ENCODE peak calls at places on chromosomes 6 and 20, in six cellular contexts. V is SK-N-SH, T is HepG2, Q is K562, L is GM12878, R is H1. B is an unnamed sample.

GRCh38 chr6:167569879-167570278 is 245.0 kb downstream of the TTLL2 start:
- DNase-seq in L (no peak), Q (no peak), T (no peak), R (no peak), V (no peak), B (no peak)

GRCh38 chr6:139871165-139871710 is 496.8 kb upstream of the CITED2 start:
- DNase-seq in L (no peak), V (no peak), T (no peak), R (no peak), Q (no peak), B (no peak)

GRCh38 chr20:10462516-10462915 is 27.4 kb downstream of the SLX4IP start:
- DNase-seq in R (no peak), V (no peak), T (no peak), L (no peak), Q (no peak), B (no peak)

GRCh38 chr20:49482621-49483017 is at the start of gene KCNB1:
- DNase-seq in T (peak), Q (peak), L (no peak), V (peak), R (peak), B (peak)

GRCh38 chr20:48689388-48689787 is 138.4 kb downstream of the PREX1 start:
- DNase-seq in Q (no peak), R (no peak), T (no peak), V (no peak), L (no peak), B (no peak)

GRCh38 chr20:48489656-48490055 is 338.1 kb downstream of the PREX1 start:
- DNase-seq in Q (no peak), T (no peak), R (no peak), L (no peak), V (peak), B (no peak)

GRCh38 chr6:1392813-1393640 is 3.7 kb downstream of the FOXF2 start:
- DNase-seq in V (no peak), R (no peak), Q (no peak), L (no peak), T (no peak), B (no peak)

GRCh38 chr20:35368616-35369423 is 43.0 kb downstream of the UQCC1 start:
- DNase-seq in R (no peak), V (no peak), L (no peak), T (no peak), Q (no peak), B (no peak)

GRCh38 chr20:61941721-61942405 is 123.8 kb downstream of the TAF4 start:
- DNase-seq in R (no peak), V (no peak), L (no peak), T (no peak), Q (no peak), B (no peak)

GRCh38 chr6:167146173-167146572 is 11.6 kb downstream of the GPR31 start:
- DNase-seq in R (no peak), L (no peak), V (no peak), T (no peak), Q (no peak), B (no peak)

GRCh38 chr20:21613512-21613911 is 92.0 kb upstream of the PAX1 start:
- DNase-seq in V (no peak), Q (no peak), T (peak), R (no peak), L (no peak), B (no peak)

GRCh38 chr6:156852147-156852857 is 75.1 kb downstream of the ARID1B start:
- DNase-seq in T (no peak), Q (no peak), R (no peak), V (no peak), L (no peak), B (no peak)

GRCh38 chr6:161434921-161435411 is 161.1 kb upstream of the AGPAT4 start:
- DNase-seq in V (no peak), Q (no peak), R (no peak), T (no peak), L (no peak), B (no peak)

GRCh38 chr6:161353208-161353613 is 79.3 kb upstream of the AGPAT4 start:
- DNase-seq in L (no peak), V (peak), Q (peak), R (peak), T (peak), B (no peak)

GRCh38 chr20:32592022-32592421 is 6.9 kb upstream of the NOL4L start:
- DNase-seq in V (no peak), L (no peak), Q (no peak), R (no peak), T (no peak), B (no peak)

GRCh38 chr6:112415366-112415765 is 68.2 kb downstream of the RFPL4B start:
- DNase-seq in V (no peak), Q (no peak), R (no peak), L (no peak), T (no peak), B (no peak)

GRCh38 chr20:62350098-62350628 is 16.9 kb downstream of the LAMA5 start:
- DNase-seq in L (no peak), Q (no peak), V (no peak), R (no peak), T (no peak), B (no peak)

GRCh38 chr20:20435453-20435852 is 67.5 kb downstream of the INSM1 start:
- DNase-seq in T (no peak), V (no peak), L (no peak), R (no peak), Q (no peak), B (no peak)
- TF ChIP-seq TAF1 in T (no peak), V (no peak), L (no peak), R (no peak), Q (no peak), B (no peak)

DNA sequence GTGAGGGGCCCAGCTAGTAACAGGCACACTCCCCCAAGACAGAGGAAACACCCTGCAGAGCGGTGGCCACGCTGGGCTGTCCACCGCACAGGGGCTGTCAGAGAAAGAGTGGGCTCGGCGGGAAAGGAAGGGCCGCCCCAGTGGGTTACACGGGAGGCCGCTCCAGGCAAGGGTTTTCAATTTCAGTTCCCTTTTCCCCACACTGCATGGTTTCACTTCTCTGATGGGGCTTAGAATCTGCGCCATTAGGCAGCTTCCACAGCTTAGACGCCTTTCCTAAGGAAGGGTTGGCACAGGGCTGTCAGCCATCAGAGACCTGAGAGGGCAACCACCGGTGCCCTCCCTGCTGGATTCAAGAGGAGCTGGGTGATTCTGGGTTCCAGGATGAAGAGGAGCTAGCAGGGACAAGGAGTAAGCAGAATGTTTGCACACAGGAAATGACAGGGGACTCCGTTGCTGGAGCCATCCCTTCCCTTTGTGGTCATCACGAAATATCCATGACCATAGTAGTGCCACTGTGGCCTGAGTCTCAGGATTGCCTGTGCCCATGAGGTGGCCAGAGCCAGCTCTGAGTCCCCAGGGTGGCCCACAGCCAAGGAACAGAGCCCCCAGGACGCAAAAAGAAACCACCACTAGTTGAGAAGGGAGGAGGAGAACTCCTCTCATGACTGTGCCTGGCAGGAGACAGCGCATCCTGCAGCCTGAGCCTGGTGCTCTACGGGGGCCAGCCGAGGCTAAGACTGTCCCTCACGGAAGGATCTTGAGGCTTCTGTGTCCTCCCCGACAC is 282.6 kb downstream of the NRN1 start:
- DNase-seq in L (peak), Q (no peak), V (no peak), T (no peak), R (no peak), B (peak)
- TF ChIP-seq POLR2AphosphoS5 in L (peak), Q (no peak), V (no peak), T (no peak), R (no peak), B (no peak)

GRCh38 chr6:3291346-3291745 is 32.6 kb downstream of the PSMG4 start:
- DNase-seq in L (no peak), T (no peak), Q (no peak), R (no peak), V (no peak), B (no peak)

GRCh38 chr6:3287976-3288707 is 29.4 kb downstream of the PSMG4 start:
- DNase-seq in R (no peak), L (no peak), Q (peak), T (no peak), V (no peak), B (no peak)

GRCh38 chr6:3290501-3291211 is 31.9 kb downstream of the PSMG4 start:
- DNase-seq in L (no peak), V (no peak), Q (no peak), R (no peak), T (no peak), B (no peak)

GRCh38 chr6:3288711-3289663 is 30.2 kb downstream of the PSMG4 start:
- DNase-seq in Q (no peak), T (no peak), R (no peak), V (no peak), L (no peak), B (no peak)

GRCh38 chr6:3289664-3290055 is 30.9 kb downstream of the PSMG4 start:
- DNase-seq in V (no peak), R (no peak), Q (no peak), L (no peak), T (no peak), B (no peak)
- TF ChIP-seq TAF1 in V (no peak), R (no peak), Q (no peak), L (no peak), T (no peak), B (no peak)

DNA sequence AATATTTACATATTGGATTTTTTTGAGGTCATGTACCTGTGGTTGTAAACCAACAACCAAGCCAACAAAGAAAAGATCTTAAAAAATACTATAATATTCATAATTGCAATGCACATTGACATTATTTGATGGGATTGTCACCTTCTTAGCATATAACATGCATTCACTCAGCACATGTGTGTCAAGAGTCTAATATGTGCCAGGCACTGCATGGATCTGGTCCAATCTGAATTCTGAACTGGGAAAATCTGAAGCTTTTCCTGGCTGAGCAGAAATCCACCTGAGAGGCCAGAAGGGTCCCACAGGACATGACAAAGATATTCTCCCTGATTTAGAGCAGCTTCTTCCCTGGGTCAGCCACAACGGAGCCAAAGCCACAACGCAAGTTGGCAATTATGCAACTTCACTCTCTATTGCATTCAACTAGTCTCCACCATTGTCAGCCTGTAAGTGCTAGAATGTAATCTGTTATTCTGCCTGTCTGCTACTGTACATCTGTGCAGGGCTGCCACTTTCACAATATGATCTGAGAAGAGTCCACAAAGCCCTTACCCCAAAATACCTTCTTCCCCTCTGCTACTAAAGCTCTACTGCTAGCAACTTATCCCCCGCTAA is 17.0 kb upstream of the DDO start:
- DNase-seq in T (no peak), V (no peak), Q (no peak), R (no peak), L (no peak), B (no peak)
- TF ChIP-seq POLR2AphosphoS5 in T (no peak), V (no peak), Q (no peak), R (no peak), L (no peak), B (no peak)